ENCODE peak calls at places on chromosomes 11 and 22, in five cellular contexts. P is Caki2, Z is HFFc6, X is amniotic epithelial cell, S is HT1080. M is an unnamed sample.

GRCh38 chr11:75242722-75243600 is 2.4 kb downstream of the TPBGL start:
- DNase-seq in P (no peak), Z (no peak), X (no peak), S (no peak), M (no peak)

GRCh38 chr22:17117400-17117799 is 3.8 kb downstream of the TMEM121B start:
- DNase-seq in P (no peak), Z (no peak), X (no peak), S (no peak), M (no peak)

GRCh38 chr22:31080848-31081649 is at the start of gene SMTN:
- DNase-seq in P (peak), Z (peak), X (peak), S (peak), M (peak)

GRCh38 chr11:126978911-126979310 is 21.7 kb downstream of the KIRREL3 start:
- DNase-seq in P (no peak), Z (no peak), X (no peak), S (no peak), M (no peak)

GRCh38 chr22:39631857-39632256 is 61.3 kb downstream of the CACNA1I start:
- DNase-seq in P (no peak), Z (no peak), X (no peak), S (no peak), M (no peak)

GRCh38 chr11:128889657-128890213 is 1.4 kb upstream of the KCNJ5 start:
- DNase-seq in P (no peak), Z (no peak), X (no peak), S (no peak), M (no peak)

GRCh38 chr11:76083563-76084451 is 122.5 kb downstream of the WNT11 start:
- DNase-seq in P (peak), Z (no peak), X (peak), S (no peak), M (peak)

GRCh38 chr11:69512136-69512535 is 30.7 kb downstream of the LINC01488 start:
- DNase-seq in P (no peak), Z (no peak), X (no peak), S (no peak), M (no peak)

GRCh38 chr11:88357323-88358039 is 19.9 kb upstream of the CTSC start:
- DNase-seq in P (peak), Z (no peak), X (peak), S (no peak), M (peak)

GRCh38 chr11:1822648-1823375 is 12.0 kb upstream of the SYT8 start:
- DNase-seq in P (no peak), Z (no peak), X (no peak), S (no peak), M (no peak)

GRCh38 chr22:43643362-43643761 is 168.7 kb downstream of the EFCAB6 start:
- DNase-seq in P (no peak), Z (no peak), X (no peak), S (no peak), M (no peak)

GRCh38 chr11:74694136-74694535 is 37.1 kb downstream of the CHRDL2 start:
- DNase-seq in P (no peak), Z (no peak), X (no peak), S (no peak), M (peak)